ENCODE peak calls at places on chromosomes 16 and 17, in ten cellular contexts. T is breast epithelium, R is right lobe of liver, S is brain microvascular endothelial cell, F is AG04450, J is stomach, A is AG04449, L is epithelial cell of esophagus, H is thoracic aorta, Y is heart right ventricle. N is an unnamed sample.

GRCh38 chr17:61406871-61407210 is 7.2 kb downstream of the TBX2 start:
- DNase-seq in T (no peak), R (no peak), S (no peak), F (no peak), J (no peak), A (no peak), L (no peak), H (no peak), Y (no peak), N (no peak)

GRCh38 chr16:30003670-30004423 is 7.0 kb downstream of the DOC2A start:
- DNase-seq in T (no peak), R (no peak), S (no peak), F (no peak), J (no peak), A (no peak), L (no peak), H (no peak), Y (no peak), N (no peak)

GRCh38 chr17:4420692-4421131 is 13.0 kb upstream of the SPNS3 start:
- DNase-seq in T (peak), R (no peak), S (peak), F (peak), J (peak), A (peak), L (peak), H (peak), Y (peak), N (peak)

GRCh38 chr17:45222994-45223540 is 1.4 kb downstream of the FMNL1 start:
- DNase-seq in T (no peak), R (no peak), S (no peak), F (no peak), J (no peak), A (no peak), L (no peak), H (no peak), Y (no peak), N (no peak)

GRCh38 chr17:72710834-72711233 is 381.7 kb downstream of the SLC39A11 start:
- DNase-seq in T (no peak), R (no peak), S (no peak), F (no peak), J (no peak), A (no peak), L (peak), H (no peak), Y (no peak), N (peak)

GRCh38 chr17:70859829-70860228 is 690.5 kb downstream of the KCNJ2 start:
- DNase-seq in T (no peak), R (no peak), S (no peak), F (no peak), J (no peak), A (no peak), L (peak), H (no peak), Y (no peak), N (no peak)

GRCh38 chr17:47404006-47404405 is 80.3 kb downstream of the EFCAB13 start:
- DNase-seq in T (no peak), R (no peak), S (no peak), F (no peak), J (no peak), A (no peak), L (no peak), H (no peak), Y (no peak), N (no peak)

GRCh38 chr17:38587956-38588771 is 17.6 kb downstream of the SRCIN1 start:
- DNase-seq in T (no peak), R (no peak), S (no peak), F (no peak), J (no peak), A (no peak), L (no peak), H (no peak), Y (no peak), N (no peak)

GRCh38 chr16:80009971-80010659 is 409.6 kb upstream of the MAF start:
- DNase-seq in T (no peak), R (no peak), S (no peak), F (no peak), J (no peak), A (no peak), L (no peak), H (no peak), Y (no peak), N (peak)

GRCh38 chr17:7523033-7523432 is 25.8 kb upstream of the TNFSF12 start:
- DNase-seq in T (no peak), R (no peak), S (no peak), F (no peak), J (peak), A (no peak), L (no peak), H (no peak), Y (no peak), N (peak)

GRCh38 chr17:2885751-2886150 is 89.5 kb downstream of the RAP1GAP2 start:
- DNase-seq in T (no peak), R (no peak), S (no peak), F (no peak), J (no peak), A (no peak), L (no peak), H (no peak), Y (no peak), N (no peak)

GRCh38 chr16:31471875-31472558 is at the start of gene TGFB1I1:
- DNase-seq in T (peak), R (no peak), S (peak), F (peak), J (no peak), A (peak), L (peak), H (no peak), Y (peak), N (peak)

GRCh38 chr17:34010534-34010933 is 244.6 kb upstream of the CCL2 start:
- DNase-seq in T (no peak), R (no peak), S (no peak), F (no peak), J (no peak), A (no peak), L (no peak), H (no peak), Y (no peak), N (no peak)

GRCh38 chr17:61251939-61252865 is 147.4 kb upstream of the TBX2 start:
- DNase-seq in T (peak), R (peak), S (peak), F (peak), J (peak), A (peak), L (no peak), H (peak), Y (peak), N (peak)

DNA sequence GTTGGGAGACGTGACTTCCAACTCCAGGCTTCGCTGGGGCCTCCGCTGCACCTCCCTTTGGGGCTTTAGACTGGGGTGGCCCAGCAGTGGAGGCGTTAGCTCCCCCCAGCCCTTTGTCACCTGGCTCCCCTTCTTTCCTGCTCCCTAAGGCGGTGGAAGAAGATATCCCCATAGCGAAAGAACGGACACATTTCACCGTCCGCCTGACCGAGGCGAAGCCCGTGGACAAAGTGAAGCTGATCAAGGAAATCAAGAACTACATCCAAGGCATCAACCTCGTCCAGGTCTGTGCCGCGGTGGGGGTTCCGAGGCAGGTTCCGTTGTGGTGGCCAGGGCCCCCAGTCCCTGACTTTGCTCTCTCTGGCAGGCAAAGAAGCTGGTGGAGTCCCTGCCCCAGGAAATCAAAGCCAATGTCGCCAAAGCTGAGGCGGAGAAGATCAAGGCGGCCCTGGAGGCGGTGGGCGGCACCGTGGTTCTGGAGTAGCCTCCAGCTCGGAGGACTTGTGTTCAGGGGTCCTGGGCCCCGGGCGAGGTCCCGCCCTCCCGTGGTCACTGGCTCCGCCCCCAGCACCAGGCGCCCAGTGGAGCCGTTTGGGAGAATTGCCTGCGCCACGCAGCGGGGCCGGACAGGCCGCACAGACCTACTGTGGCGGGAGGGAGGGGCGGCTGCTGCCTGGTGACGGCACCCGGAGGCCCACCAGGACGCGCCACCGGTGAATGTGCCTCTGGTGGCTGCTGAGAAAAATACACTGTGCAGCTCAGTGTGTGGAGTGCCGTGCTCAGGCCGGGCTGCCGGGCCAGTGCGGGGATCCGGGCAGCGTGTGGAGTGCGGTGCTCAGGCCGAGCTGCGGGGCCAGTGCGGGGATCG is 3.8 kb downstream of the MRPL12 start:
- DNase-seq in T (no peak), R (no peak), S (no peak), F (no peak), J (no peak), A (no peak), L (no peak), H (no peak), Y (no peak), N (no peak)
- TF ChIP-seq CTCF in T (no peak), R (no peak), S (no peak), F (no peak), J (no peak), A (no peak), L (no peak), H (no peak), Y (no peak), N (no peak)

GRCh38 chr17:40287159-40287493 is 553 bp upstream of the CDC6 start:
- DNase-seq in T (no peak), R (no peak), S (no peak), F (no peak), J (no peak), A (no peak), L (no peak), H (no peak), Y (no peak), N (no peak)
- H3K4me3 ChIP-seq in T (peak), R (no peak), S (no peak), F (peak), J (peak), A (peak), L (peak), H (peak), Y (peak), N (peak)

DNA sequence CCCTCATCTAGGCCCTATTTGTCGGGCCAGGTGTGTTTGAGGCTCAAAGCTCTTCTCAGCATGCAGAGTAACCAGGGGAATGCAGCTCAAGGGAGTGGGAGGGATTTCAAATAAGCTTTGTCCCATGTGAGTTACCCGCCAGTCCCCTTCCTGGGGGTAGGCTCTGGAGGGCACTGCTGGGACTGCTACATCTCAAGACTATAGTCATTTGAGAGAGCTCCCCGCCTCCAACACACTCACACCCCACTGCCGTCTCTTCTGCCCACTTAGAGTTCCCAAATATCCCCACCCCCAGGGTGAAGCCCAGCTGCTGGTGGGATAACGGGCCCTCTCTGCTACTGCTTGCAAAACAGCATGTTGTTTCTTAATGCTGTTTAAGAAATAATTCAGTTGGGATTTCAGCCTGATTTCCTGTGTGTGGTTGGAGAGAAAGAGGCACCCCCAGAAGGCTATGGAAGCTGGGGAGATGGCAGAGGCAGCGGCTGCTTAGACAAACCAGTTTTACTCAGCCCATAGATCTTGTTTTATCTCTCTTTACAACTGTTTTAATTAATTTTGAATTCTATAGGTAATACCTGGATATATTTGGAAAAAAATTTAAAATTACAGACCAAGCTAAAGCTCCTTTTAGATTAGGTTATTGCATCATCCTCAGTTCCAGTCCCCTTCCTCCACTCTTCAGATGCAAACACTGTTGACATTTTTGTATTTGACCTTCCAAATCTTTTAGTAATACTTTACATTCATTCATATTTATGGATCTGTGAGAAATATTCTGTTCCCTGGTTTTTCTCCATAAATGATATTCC is 4.1 kb upstream of the MPO start:
- DNase-seq in T (peak), R (no peak), S (no peak), F (no peak), J (no peak), A (no peak), L (no peak), H (no peak), Y (no peak), N (no peak)
- TF ChIP-seq CTCF in T (no peak), R (no peak), S (no peak), F (no peak), J (no peak), A (no peak), L (no peak), H (no peak), Y (no peak), N (no peak)

GRCh38 chr17:14301761-14302401 is 1.0 kb downstream of the HS3ST3B1 start:
- DNase-seq in T (no peak), R (peak), S (peak), F (no peak), J (peak), A (no peak), L (peak), H (no peak), Y (no peak), N (peak)

GRCh38 chr17:14302421-14303099 is 1.7 kb downstream of the HS3ST3B1 start:
- DNase-seq in T (peak), R (peak), S (peak), F (peak), J (peak), A (no peak), L (peak), H (no peak), Y (peak), N (peak)

GRCh38 chr17:14304876-14305636 is 4.2 kb downstream of the HS3ST3B1 start:
- DNase-seq in T (no peak), R (no peak), S (no peak), F (no peak), J (no peak), A (no peak), L (no peak), H (no peak), Y (no peak), N (no peak)

GRCh38 chr17:14304222-14304844 is 3.5 kb downstream of the HS3ST3B1 start:
- DNase-seq in T (no peak), R (peak), S (no peak), F (no peak), J (no peak), A (no peak), L (no peak), H (no peak), Y (no peak), N (no peak)

DNA sequence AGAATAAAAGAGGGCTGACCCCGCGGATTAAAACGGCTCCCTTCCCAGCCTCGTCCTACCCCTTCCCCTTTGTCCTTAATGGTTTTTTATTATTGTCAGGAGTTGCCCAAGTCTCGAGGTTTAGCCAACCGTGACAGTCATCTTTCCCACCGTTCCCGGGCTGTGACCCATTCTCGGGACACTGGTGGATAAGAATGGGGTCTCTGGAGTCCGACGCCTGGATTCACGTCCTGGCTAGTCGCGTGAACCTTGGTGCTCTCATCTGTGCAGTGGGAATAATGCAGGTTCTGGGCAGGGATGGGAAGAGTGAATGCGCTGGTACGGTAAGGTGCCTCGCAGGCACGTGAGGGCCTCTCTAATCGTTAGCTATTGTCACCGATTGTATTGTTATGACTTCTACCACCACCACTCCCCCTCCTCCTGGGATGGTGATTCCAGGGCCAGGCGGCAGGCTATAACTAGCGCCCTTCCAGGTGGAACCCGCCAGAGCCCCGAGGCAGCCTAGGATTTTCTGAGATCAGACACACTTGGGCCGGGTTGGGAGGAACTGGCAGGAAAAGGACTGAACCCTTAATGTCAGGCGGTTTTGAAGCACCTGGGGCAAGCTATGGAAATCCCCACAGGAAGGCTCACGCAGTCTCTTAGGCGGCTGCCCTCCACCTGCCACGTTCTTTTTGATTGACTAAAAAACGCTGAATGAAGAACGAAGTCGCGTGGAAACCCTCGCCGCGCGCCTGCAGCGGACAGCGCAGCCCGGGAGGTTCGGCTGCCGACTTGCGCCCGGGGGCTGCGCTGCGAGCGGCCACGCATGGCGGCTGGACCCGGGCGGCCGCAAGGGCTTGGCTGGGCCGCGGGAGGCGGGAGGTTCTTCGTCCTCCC is 2.7 kb downstream of the HS3ST3B1 start:
- DNase-seq in T (no peak), R (peak), S (no peak), F (no peak), J (no peak), A (no peak), L (peak), H (no peak), Y (no peak), N (no peak)
- H3K4me3 ChIP-seq in T (peak), R (peak), S (peak), F (peak), J (peak), A (peak), L (no peak), H (peak), Y (peak), N (peak)

DNA sequence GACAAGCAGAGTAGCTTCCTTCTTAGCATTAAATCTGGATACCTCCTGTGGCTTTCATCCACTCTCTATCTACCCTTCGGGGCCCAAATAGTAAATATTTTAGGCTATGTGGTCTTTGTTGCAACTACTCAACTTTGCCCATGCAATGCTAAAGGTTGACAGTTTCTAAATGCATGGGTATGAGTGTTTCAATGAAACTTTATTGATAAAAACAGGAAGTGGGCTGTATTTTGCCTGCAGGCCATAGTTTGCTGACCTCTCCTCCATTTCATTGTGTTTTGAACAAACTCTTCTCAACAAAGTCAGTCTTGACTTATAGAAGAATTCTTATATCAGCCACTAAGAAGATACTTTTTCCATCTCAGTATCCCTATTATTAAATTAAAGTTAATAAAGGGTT is 34.1 kb downstream of the ACSM2A start:
- DNase-seq in T (no peak), R (no peak), S (no peak), F (no peak), J (no peak), A (no peak), L (no peak), H (no peak), Y (no peak), N (no peak)
- TF ChIP-seq CTCF in T (no peak), R (no peak), S (no peak), F (no peak), J (no peak), A (no peak), L (no peak), H (no peak), Y (no peak), N (no peak)

GRCh38 chr16:75264999-75265910 is 13.8 kb upstream of the BCAR1 start:
- DNase-seq in T (no peak), R (peak), S (no peak), F (no peak), J (peak), A (no peak), L (no peak), H (no peak), Y (peak), N (no peak)

GRCh38 chr16:75262800-75263127 is 11.3 kb upstream of the BCAR1 start:
- DNase-seq in T (no peak), R (no peak), S (no peak), F (no peak), J (no peak), A (no peak), L (no peak), H (no peak), Y (no peak), N (no peak)

GRCh38 chr16:75263291-75263962 is 12.0 kb upstream of the BCAR1 start:
- DNase-seq in T (no peak), R (no peak), S (no peak), F (no peak), J (no peak), A (no peak), L (no peak), H (no peak), Y (no peak), N (no peak)

GRCh38 chr16:75264531-75264998 is 13.1 kb upstream of the BCAR1 start:
- DNase-seq in T (no peak), R (no peak), S (no peak), F (no peak), J (no peak), A (no peak), L (no peak), H (no peak), Y (peak), N (peak)

GRCh38 chr16:75263963-75264445 is 12.6 kb upstream of the BCAR1 start:
- DNase-seq in T (no peak), R (peak), S (no peak), F (no peak), J (no peak), A (no peak), L (no peak), H (no peak), Y (peak), N (no peak)
- H3K4me3 ChIP-seq in T (peak), R (peak), S (peak), F (peak), J (peak), A (peak), L (no peak), H (peak), Y (peak), N (peak)

GRCh38 chr17:57106107-57106835 is 21.2 kb downstream of the AKAP1 start:
- DNase-seq in T (no peak), R (peak), S (no peak), F (no peak), J (no peak), A (no peak), L (peak), H (no peak), Y (no peak), N (no peak)
- TF ChIP-seq CTCF in T (no peak), R (peak), S (peak), F (peak), J (no peak), A (no peak), L (no peak), H (peak), Y (peak), N (peak)

DNA sequence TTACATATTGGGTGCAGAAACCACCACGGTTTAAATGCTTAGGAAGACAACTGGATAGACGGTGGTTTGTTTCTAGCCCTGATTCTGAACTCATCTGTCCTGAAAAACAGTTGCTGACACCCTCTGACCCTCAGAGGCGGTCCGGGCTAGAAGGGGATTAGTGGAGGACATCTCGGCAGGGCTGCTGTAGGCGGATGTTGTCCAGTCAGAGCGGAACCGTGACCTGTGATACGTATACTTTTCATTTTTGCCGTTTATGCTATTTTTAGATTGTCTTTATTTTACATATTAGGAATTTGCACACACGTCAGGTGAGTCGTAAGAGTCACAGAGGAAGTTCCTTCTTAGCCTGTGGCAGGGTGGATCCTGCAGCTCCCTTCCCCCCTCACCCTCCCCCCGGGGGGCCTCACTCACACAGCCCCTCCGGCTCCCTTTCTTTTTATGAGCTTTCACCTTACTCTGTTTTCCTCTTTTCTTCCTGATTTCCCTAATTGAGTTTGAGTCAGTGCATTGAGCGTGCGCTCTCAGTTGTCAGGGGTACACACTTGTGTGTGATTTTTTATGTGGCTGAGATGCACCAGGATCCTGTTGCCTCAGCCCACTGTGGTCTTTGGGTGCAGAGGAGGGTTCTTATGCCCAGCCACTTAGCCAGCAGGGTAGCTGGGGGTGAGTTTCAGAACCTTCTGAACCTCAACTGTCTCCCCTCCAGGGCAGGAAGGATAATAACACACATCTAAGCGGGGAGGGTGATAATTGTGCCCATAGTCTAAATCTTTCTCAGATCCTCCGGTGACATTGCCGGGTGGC is 211.1 kb upstream of the CHMP6 start:
- DNase-seq in T (no peak), R (no peak), S (no peak), F (no peak), J (no peak), A (no peak), L (no peak), H (no peak), Y (no peak), N (no peak)
- H3K4me3 ChIP-seq in T (no peak), R (no peak), S (no peak), F (no peak), J (no peak), A (no peak), L (no peak), H (no peak), Y (no peak), N (peak)

N was measured in fibroblast of villous mesenchyme.